ENCODE peak calls at places on chromosome 5, in seven cellular contexts. X is IMR-90, I is H1, L is mesendoderm, A is trophoblast cell, K is H9, C is mesenchymal stem cell. N is an unnamed sample.

GRCh38 chr5:81826128-81826527 is 75.2 kb upstream of the SSBP2 start:
- DNase-seq in X (peak; percentile 23), I (no peak), L (peak; percentile 42), A (no peak), K (no peak), C (no peak), N (no peak)

GRCh38 chr5:179278119-179278518 is 67.1 kb downstream of the ADAMTS2 start:
- DNase-seq in X (peak; percentile 23), I (no peak), L (no peak), A (no peak), K (no peak), C (peak; percentile 47), N (no peak)

GRCh38 chr5:7690557-7690956 is 160.4 kb downstream of the CFAP90 start:
- DNase-seq in X (no peak), I (no peak), L (no peak), A (no peak), K (no peak), C (no peak), N (no peak)

GRCh38 chr5:141771562-141771961 is 89.5 kb upstream of the ARAP3 start:
- DNase-seq in X (no peak), I (no peak), L (no peak), A (no peak), K (no peak), C (no peak), N (no peak)

GRCh38 chr5:72647806-72648205 is 140.6 kb upstream of the ZNF366 start:
- DNase-seq in X (no peak), I (no peak), L (peak; percentile 39), A (no peak), K (no peak), C (peak; percentile 34), N (no peak)

GRCh38 chr5:37075399-37075950 is 173.7 kb downstream of the CPLANE1 start:
- DNase-seq in X (no peak), I (no peak), L (no peak), A (no peak), K (no peak), C (no peak), N (no peak)

GRCh38 chr5:74954919-74955318 is 88.7 kb upstream of the FAM169A start:
- DNase-seq in X (peak; percentile 82), I (no peak), L (no peak), A (peak; percentile 79), K (no peak), C (peak; percentile 17), N (no peak)

GRCh38 chr5:93909356-93909755 is 168.0 kb upstream of the POU5F2 start:
- DNase-seq in X (no peak), I (no peak), L (no peak), A (no peak), K (no peak), C (no peak), N (no peak)

GRCh38 chr5:147818290-147818689 is 13.2 kb downstream of the SPINK1 start:
- DNase-seq in X (no peak), I (no peak), L (no peak), A (no peak), K (no peak), C (no peak), N (no peak)

GRCh38 chr5:149422429-149423286 is 43.6 kb upstream of the IL17B start:
- DNase-seq in X (peak; percentile 95), I (no peak), L (peak; percentile 83), A (no peak), K (peak; percentile 70), C (peak; percentile 99), N (no peak)

GRCh38 chr5:175710361-175710760 is 52.5 kb downstream of the HRH2 start:
- DNase-seq in X (no peak), I (no peak), L (no peak), A (no peak), K (no peak), C (no peak), N (no peak)

GRCh38 chr5:114201332-114201731 is 160.5 kb upstream of the KCNN2 start:
- DNase-seq in X (no peak), I (no peak), L (no peak), A (no peak), K (no peak), C (no peak), N (no peak)

GRCh38 chr5:172904643-172905345 is 54.4 kb upstream of the RPL26L1 start:
- DNase-seq in X (peak; percentile 84), I (no peak), L (peak; percentile 93), A (peak; percentile 98), K (peak; percentile 56), C (peak; percentile 87), N (no peak)

GRCh38 chr5:82448374-82448773 is 170.2 kb upstream of the RPS23 start:
- DNase-seq in X (no peak), I (no peak), L (no peak), A (no peak), K (no peak), C (no peak), N (no peak)

GRCh38 chr5:139588962-139589361 is 27.8 kb downstream of the UBE2D2 start:
- DNase-seq in X (no peak), I (no peak), L (peak; percentile 25), A (no peak), K (no peak), C (no peak), N (no peak)

GRCh38 chr5:6837519-6838110 is 124.4 kb downstream of the TENT4A start:
- DNase-seq in X (no peak), I (peak; percentile 27), L (peak; percentile 53), A (no peak), K (no peak), C (no peak), N (no peak)

GRCh38 chr5:172550996-172551395 is 90.1 kb upstream of the NEURL1B start:
- DNase-seq in X (no peak), I (no peak), L (no peak), A (no peak), K (no peak), C (no peak), N (no peak)

GRCh38 chr5:148687427-148687826 is 33.1 kb upstream of the HTR4 start:
- DNase-seq in X (peak; percentile 13), I (peak; percentile 23), L (peak; percentile 91), A (peak; percentile 22), K (peak; percentile 72), C (peak; percentile 9), N (no peak)

GRCh38 chr5:135535820-135536801 is at the start of gene NEUROG1:
- DNase-seq in X (no peak), I (no peak), L (peak; percentile 78), A (no peak), K (peak; percentile 93), C (no peak), N (peak; percentile 84)

GRCh38 chr5:9545959-9546851 is at the start of gene SEMA5A:
- DNase-seq in X (peak; percentile 66), I (no peak), L (peak; percentile 80), A (peak; percentile 29), K (peak; percentile 85), C (peak; percentile 79), N (peak; percentile 73)

GRCh38 chr5:144391044-144391443 is 220.4 kb downstream of the KCTD16 start:
- DNase-seq in X (no peak), I (no peak), L (no peak), A (no peak), K (no peak), C (no peak), N (no peak)

GRCh38 chr5:13831236-13831810 is 113.2 kb downstream of the DNAH5 start:
- DNase-seq in X (peak; percentile 71), I (no peak), L (peak; percentile 19), A (no peak), K (no peak), C (peak; percentile 26), N (no peak)

GRCh38 chr5:132070460-132071337 is 2.9 kb upstream of the CSF2 start:
- DNase-seq in X (peak; percentile 84), I (no peak), L (no peak), A (no peak), K (no peak), C (peak; percentile 66), N (no peak)

GRCh38 chr5:161150589-161150988 is 298.6 kb upstream of the ATP10B start:
- DNase-seq in X (no peak), I (no peak), L (no peak), A (no peak), K (no peak), C (no peak), N (no peak)

GRCh38 chr5:154945695-154946301 is 4.9 kb downstream of the MRPL22 start:
- DNase-seq in X (peak; percentile 28), I (no peak), L (no peak), A (no peak), K (no peak), C (peak; percentile 34), N (no peak)

GRCh38 chr5:38404667-38405276 is 146.4 kb downstream of the EGFLAM start:
- DNase-seq in X (no peak), I (no peak), L (peak; percentile 72), A (peak; percentile 22), K (peak; percentile 69), C (no peak), N (peak; percentile 8)

GRCh38 chr5:157085930-157086329 is 22.9 kb downstream of the HAVCR2 start:
- DNase-seq in X (no peak), I (no peak), L (no peak), A (no peak), K (no peak), C (no peak), N (no peak)
- H3K18ac ChIP-seq in X (no peak overlapping the region), I (no peak overlapping the region), L (no peak overlapping the region), A (no peak overlapping the region), K (no peak overlapping the region), C (no peak overlapping the region), N (no peak overlapping the region)

GRCh38 chr5:88841212-88841611 is 41.8 kb downstream of the MEF2C start:
- DNase-seq in X (no peak), I (no peak), L (no peak), A (no peak), K (no peak), C (no peak), N (no peak)
- H2AK5ac ChIP-seq in X (no peak overlapping the region), I (no peak overlapping the region), L (no peak overlapping the region), A (no peak overlapping the region), K (no peak overlapping the region), C (no peak overlapping the region), N (no peak overlapping the region)

GRCh38 chr5:88116396-88116795 is 152.2 kb downstream of the TMEM161B start:
- DNase-seq in X (no peak), I (no peak), L (no peak), A (no peak), K (no peak), C (no peak), N (no peak)
- H3K18ac ChIP-seq in X (no peak overlapping the region), I (no peak overlapping the region), L (no peak overlapping the region), A (no peak overlapping the region), K (no peak overlapping the region), C (no peak overlapping the region), N (no peak overlapping the region)

DNA sequence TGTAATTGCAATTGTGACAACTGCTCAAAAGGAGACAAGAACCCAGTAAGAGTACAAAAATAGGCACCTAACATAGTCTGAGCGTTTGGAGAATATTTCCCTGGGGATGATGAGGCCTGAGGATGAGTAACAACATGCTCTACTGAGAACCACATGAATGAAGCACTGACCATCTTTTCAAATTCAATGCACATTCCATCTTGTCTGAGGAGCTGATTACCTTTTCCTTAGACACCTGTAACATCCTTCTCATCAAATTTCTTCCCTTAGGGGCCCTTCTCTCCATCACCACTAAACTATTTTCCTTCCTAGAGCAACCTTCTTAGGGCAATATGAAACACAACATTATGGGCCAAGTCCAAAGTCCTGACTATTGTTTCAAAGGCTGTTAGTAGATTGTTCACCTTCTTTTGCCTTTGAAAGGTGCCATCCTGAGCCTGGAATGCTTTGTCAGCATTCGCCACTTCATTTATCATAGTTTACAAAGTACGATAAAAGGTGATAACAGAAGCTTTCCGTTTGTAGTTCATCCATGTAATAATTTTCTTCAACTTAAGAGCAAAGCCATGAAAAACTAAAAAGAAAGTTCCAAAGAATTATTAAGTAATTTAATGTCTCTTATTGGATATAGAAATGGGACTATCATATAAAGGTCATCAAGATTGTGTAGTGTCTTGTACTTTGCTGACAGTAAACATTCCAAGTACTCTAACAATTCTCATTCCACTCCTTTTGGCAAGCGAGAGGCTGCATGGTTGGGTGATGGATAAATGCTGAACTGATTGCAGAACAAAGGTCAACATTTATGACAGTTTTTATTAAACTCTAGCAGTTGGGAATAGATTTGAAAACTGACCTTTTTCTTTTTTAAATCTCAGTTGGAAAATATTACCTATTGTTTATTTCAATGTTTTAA is 471.2 kb downstream of the PDE4D start:
- DNase-seq in X (no peak), I (no peak), L (no peak), A (peak; percentile 67), K (no peak), C (no peak), N (no peak)
- H2AK5ac ChIP-seq in X (no peak overlapping the region), I (no peak overlapping the region), L (no peak overlapping the region), A (no peak overlapping the region), K (no peak overlapping the region), C (no peak overlapping the region), N (no peak overlapping the region)